ENCODE peak calls at places on chromosomes 6 and 20, in ten cellular contexts. U is AG10803, X is brain microvascular endothelial cell, S is breast epithelium, B is transverse colon, Z is adrenal gland, W is mammary epithelial cell, F is A673, M is IMR-90, O is fibroblast of mammary gland. K is an unnamed sample.

GRCh38 chr20:44861547-44862006 is 23.9 kb upstream of the YWHAB start:
- DNase-seq in O (peak), Z (peak), W (peak), X (peak), U (peak), S (no peak), M (peak), B (no peak), F (no peak), K (peak)

GRCh38 chr6:111803384-111803783 is 69.9 kb downstream of the FYN start:
- DNase-seq in W (no peak), Z (no peak), M (no peak), S (no peak), O (no peak), X (no peak), F (no peak), B (no peak), U (no peak), K (no peak)

GRCh38 chr20:47907031-47907670 is 121.9 kb upstream of the SULF2 start:
- DNase-seq in M (no peak), B (no peak), F (no peak), X (no peak), O (no peak), S (no peak), U (no peak), W (no peak), Z (no peak), K (no peak)

GRCh38 chr6:143864234-143864633 is at the start of gene ZC2HC1B:
- DNase-seq in M (peak), X (no peak), S (no peak), Z (no peak), B (no peak), F (no peak), W (no peak), U (no peak), O (no peak), K (no peak)

GRCh38 chr20:44209691-44210421 is 715 bp downstream of the OSER1 start:
- DNase-seq in O (peak), S (no peak), W (no peak), B (no peak), U (peak), F (peak), M (peak), Z (peak), X (peak), K (no peak)

GRCh38 chr6:30841644-30842504 is 42.4 kb upstream of the DDR1 start:
- DNase-seq in U (no peak), F (no peak), M (peak), S (no peak), Z (peak), W (no peak), B (no peak), X (no peak), O (peak), K (no peak)

GRCh38 chr6:26233608-26234420 is 131.2 kb upstream of the BTN3A2 start:
- DNase-seq in B (peak), O (no peak), S (peak), Z (peak), X (no peak), M (peak), F (peak), U (peak), W (peak), K (peak)

GRCh38 chr20:62064788-62065668 is 653 bp downstream of the TAF4 start:
- DNase-seq in X (no peak), W (no peak), Z (peak), F (no peak), M (no peak), B (peak), S (peak), O (no peak), U (no peak), K (no peak)

GRCh38 chr20:25750765-25751696 is 54.4 kb upstream of the ZNF337 start:
- DNase-seq in O (peak), B (peak), U (peak), F (peak), S (no peak), W (peak), X (peak), M (peak), Z (peak), K (peak)

GRCh38 chr6:109791301-109791700 is 100.2 kb downstream of the FIG4 start:
- DNase-seq in F (no peak), U (peak), O (peak), W (no peak), S (no peak), M (peak), B (no peak), Z (no peak), X (peak), K (no peak)

GRCh38 chr20:51143652-51144051 is 120.7 kb upstream of the KCNG1 start:
- DNase-seq in U (no peak), B (no peak), F (no peak), X (no peak), Z (no peak), W (no peak), S (no peak), M (no peak), O (no peak), K (no peak)

GRCh38 chr6:150928882-150929281 is 63.4 kb downstream of the MTHFD1L start:
- DNase-seq in O (no peak), B (no peak), U (no peak), M (no peak), S (no peak), W (no peak), X (no peak), Z (no peak), F (peak), K (no peak)
- TF ChIP-seq CTCF in O (peak), B (no peak), U (no peak), M (peak), S (no peak), W (peak), X (peak), Z (peak), F (peak), K (peak)

GRCh38 chr6:43052842-43053544 is 658 bp downstream of the CUL7 start:
- DNase-seq in U (no peak), W (peak), B (peak), F (peak), X (peak), S (no peak), M (peak), Z (peak), O (no peak), K (no peak)

GRCh38 chr6:43053545-43054205 is at the start of gene CUL7:
- DNase-seq in O (peak), F (peak), U (peak), W (peak), X (peak), S (peak), M (peak), B (peak), Z (peak), K (peak)

GRCh38 chr6:43052225-43052841 is 1.3 kb downstream of the CUL7 start:
- DNase-seq in B (no peak), Z (no peak), S (no peak), W (no peak), X (no peak), M (no peak), U (no peak), F (no peak), O (no peak), K (no peak)

GRCh38 chr6:43055966-43056365 is 2.3 kb upstream of the CUL7 start:
- DNase-seq in Z (no peak), U (no peak), F (no peak), S (no peak), O (no peak), M (no peak), B (no peak), X (no peak), W (no peak), K (no peak)

DNA sequence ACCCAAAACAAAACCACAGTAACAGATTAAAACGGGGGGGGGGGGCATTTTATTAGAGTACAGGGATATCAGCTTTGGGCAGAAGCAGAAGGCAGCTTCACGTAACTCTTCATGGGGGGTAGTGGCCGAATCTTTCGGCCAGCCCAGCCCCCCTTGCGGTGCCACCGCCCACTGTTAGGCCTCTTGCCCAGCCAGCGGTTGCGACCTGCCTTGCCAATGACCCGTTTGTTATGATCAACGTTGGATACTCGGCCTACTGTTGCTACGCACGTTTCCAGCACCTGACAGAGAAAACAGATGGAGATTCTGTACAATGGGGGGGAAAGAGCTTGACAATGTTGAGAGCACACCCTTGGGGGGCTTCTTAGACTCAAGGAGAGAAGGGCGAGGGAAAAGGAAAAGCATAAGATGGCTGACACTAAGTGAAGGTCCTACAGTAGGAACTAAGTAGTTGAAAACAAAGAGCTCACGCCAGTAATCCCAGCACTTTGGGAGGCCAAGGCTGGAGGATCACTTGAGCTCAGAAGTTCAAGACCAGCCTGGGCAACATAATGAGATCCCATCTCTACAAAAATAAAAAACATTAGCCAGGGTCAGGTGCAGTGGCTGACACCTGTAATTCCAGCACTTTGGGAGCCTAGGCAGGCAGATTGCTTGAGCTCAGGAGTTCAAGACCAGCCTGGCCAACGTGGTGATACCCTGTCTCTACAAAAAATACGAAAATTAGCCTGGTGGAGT is 724 bp upstream of the CUL7 start:
- DNase-seq in B (no peak), W (no peak), S (no peak), F (no peak), M (no peak), U (no peak), X (no peak), Z (no peak), O (peak), K (no peak)
- H3K4me3 ChIP-seq in B (peak), W (peak), S (peak), F (peak), M (peak), U (peak), X (peak), Z (peak), O (peak), K (no peak)

GRCh38 chr6:154928325-154928922 is 66.7 kb upstream of the TIAM2 start:
- DNase-seq in M (peak), F (peak), S (no peak), O (peak), Z (peak), X (peak), B (peak), W (peak), U (peak), K (peak)
- TF ChIP-seq CTCF in M (peak), F (peak), S (peak), O (peak), Z (peak), X (peak), B (peak), W (peak), U (peak), K (peak)

DNA sequence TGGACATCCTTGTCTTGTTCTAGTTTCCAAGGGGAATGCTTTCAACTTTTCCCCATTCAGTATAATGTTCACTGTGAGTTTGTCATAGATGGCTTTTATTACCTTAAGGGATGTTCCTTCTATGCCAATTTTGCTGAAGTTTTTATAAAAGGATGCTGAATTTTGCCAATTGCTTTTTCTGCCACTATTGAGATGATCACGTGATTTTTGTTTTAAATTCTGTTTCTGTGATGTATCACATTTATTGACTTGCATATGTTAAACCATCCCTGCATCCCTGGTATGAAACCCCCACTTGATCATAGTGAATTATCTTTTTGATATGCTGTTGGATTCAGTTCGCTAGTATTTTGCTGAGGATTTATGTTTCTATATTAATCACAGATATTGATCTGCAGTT is 130.6 kb upstream of the TAB2 start:
- DNase-seq in B (no peak), Z (no peak), M (no peak), S (no peak), U (no peak), W (no peak), F (no peak), X (no peak), O (no peak), K (no peak)
- H3K4me3 ChIP-seq in B (no peak), Z (no peak), M (no peak), S (no peak), U (no peak), W (no peak), F (no peak), X (no peak), O (no peak), K (no peak)

K was measured in bronchial epithelial cell.